ENCODE peak calls at places on chromosomes 11 and 22, in five cellular contexts. N is CD8-positive, alpha-beta T cell; J is mucosa of descending colon; Q is HepG2; I is CD4-positive, alpha-beta memory T cell. G is an unnamed sample. For H3K4me1, H3K36me3 and H3K9me3, the result is how much of the 10 kb centered on the place peaks cover.

GRCh38 chr22:36395922-36396321 is 8.2 kb upstream of the MYH9 start:
- DNase-seq in N (no peak), J (no peak), Q (peak), I (no peak), G (no peak)

GRCh38 chr11:132943325-132943736 is 589.0 kb downstream of the OPCML start:
- DNase-seq in N (no peak), J (no peak), Q (no peak), I (no peak), G (no peak)

GRCh38 chr11:10478066-10478465 is 23.0 kb downstream of the AMPD3 start:
- DNase-seq in N (no peak), J (no peak), Q (no peak), I (no peak), G (no peak)

GRCh38 chr11:43393765-43394355 is 35.1 kb downstream of the TTC17 start:
- DNase-seq in N (no peak), J (no peak), Q (no peak), I (no peak), G (no peak)

GRCh38 chr22:22698263-22698750 is 53.9 kb downstream of the GGTLC2 start:
- DNase-seq in N (no peak), J (no peak), Q (no peak), I (no peak), G (no peak)

GRCh38 chr11:112366777-112367176 is 106.1 kb upstream of the PLET1 start:
- DNase-seq in N (no peak), J (no peak), Q (no peak), I (no peak), G (no peak)

GRCh38 chr11:38297670-38298069 is 1699.6 kb upstream of the RAG2 start:
- DNase-seq in N (no peak), J (no peak), Q (no peak), I (no peak), G (no peak)

GRCh38 chr11:122123258-122123929 is 7.4 kb upstream of the BLID start:
- DNase-seq in N (no peak), J (no peak), Q (no peak), I (no peak), G (no peak)

GRCh38 chr22:19765477-19766234 is 5.1 kb downstream of the TBX1 start:
- DNase-seq in N (no peak), J (no peak), Q (no peak), I (peak), G (no peak)

GRCh38 chr22:37636186-37636948 is 3.1 kb upstream of the SH3BP1 start:
- DNase-seq in N (no peak), J (peak), Q (no peak), I (no peak), G (no peak)

GRCh38 chr11:119323532-119324033 is 6.7 kb upstream of the MCAM start:
- DNase-seq in N (peak), J (no peak), Q (peak), I (peak), G (peak)

GRCh38 chr11:119322921-119323531 is 6.1 kb upstream of the MCAM start:
- DNase-seq in N (no peak), J (no peak), Q (no peak), I (no peak), G (no peak)

GRCh38 chr11:119324124-119324665 is 7.3 kb upstream of the MCAM start:
- DNase-seq in N (no peak), J (no peak), Q (no peak), I (no peak), G (no peak)

GRCh38 chr11:119320593-119321524 is 3.9 kb upstream of the MCAM start:
- DNase-seq in N (no peak), J (peak), Q (no peak), I (no peak), G (peak)

DNA sequence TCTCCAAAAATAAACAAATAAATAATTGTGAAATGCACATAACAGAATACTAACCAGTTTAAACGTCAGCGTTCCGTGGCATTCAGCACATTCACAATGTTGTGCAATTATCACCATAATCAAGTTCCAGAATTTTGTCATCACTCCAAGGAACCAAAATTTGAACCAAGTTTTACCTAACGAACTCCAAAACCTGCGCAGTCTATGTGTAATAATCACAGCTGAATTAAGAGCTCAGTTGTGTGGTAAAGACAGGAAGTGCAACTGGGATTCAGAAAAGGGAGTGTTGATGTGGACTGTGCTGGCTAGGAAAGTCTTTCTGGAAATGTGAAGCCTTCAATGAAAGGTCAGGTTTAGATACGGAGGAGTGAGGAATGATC is 5.4 kb upstream of the MCAM start:
- DNase-seq in N (no peak), J (no peak), Q (no peak), I (no peak), G (no peak)
- H3K4me1 ChIP-seq in N (under half), J (under half), Q (half or more), I (under half), G (under half)

GRCh38 chr11:46570790-46571398 is 22.9 kb downstream of the AMBRA1 start:
- DNase-seq in N (no peak), J (no peak), Q (no peak), I (no peak), G (no peak)
- H3K36me3 ChIP-seq in N (under half), J (under half), Q (under half), I (under half), G (under half)

GRCh38 chr22:48631288-48631687 is 1196.4 kb downstream of the BRD1 start:
- DNase-seq in N (no peak), J (no peak), Q (no peak), I (no peak), G (no peak)

GRCh38 chr22:48633996-48634836 is 1193.5 kb downstream of the BRD1 start:
- DNase-seq in N (no peak), J (no peak), Q (no peak), I (no peak), G (no peak)

GRCh38 chr22:48630848-48631247 is 1196.8 kb downstream of the BRD1 start:
- DNase-seq in N (no peak), J (no peak), Q (no peak), I (no peak), G (no peak)

GRCh38 chr22:48635031-48635430 is 1192.6 kb downstream of the BRD1 start:
- DNase-seq in N (no peak), J (no peak), Q (no peak), I (no peak), G (no peak)

DNA sequence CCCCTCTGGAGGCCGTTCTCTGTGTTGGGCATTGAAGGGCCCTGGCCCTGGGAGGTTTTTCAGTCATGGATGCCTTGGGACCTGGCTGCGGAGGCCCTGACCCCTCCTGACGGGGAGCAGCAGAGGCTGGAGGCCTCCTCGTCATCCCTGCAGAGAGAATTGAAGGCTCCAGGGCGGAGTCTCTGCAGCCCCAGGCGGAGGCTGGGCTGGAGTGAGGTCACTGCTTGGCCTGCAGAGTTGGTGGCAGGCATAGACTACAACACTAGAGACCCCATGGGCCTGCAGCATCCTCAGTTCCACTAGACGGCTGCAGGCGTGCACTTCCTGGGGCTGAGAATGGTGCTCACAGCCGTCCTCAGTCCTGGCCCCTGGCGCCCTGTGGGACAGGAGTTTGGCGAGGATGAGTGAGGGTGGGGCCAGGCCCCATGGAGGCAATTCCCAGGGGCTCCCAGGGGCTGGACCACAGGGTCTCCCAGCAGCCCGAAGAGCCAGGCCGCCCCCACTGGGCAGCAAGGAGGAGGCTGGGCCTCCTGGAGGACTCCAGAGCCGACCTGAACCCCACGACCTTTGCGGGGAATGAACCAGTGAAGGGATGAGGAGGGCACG is 1194.9 kb downstream of the BRD1 start:
- DNase-seq in N (no peak), J (no peak), Q (no peak), I (no peak), G (no peak)
- H3K9me3 ChIP-seq in N (under half), J (under half), Q (under half), I (under half), G (under half)

DNA sequence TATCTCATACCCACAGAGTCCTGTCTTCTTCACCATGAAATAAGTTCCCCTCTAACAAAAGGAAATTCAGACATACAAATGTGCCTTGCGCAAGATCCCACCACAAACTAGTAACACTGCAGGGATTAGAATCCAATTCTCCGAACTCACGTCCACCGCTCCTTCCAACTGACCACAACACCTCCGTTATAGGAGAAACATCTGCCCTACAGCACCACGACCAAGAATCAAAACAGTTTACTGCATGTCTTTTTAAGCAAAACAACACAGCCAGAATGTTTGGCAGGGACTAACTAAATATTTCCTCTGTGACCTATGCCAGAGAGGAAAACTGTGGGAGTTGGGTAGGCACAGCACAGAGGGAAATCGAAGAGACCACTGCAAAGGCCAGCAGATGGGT is 72.7 kb upstream of the AKIP1 start:
- DNase-seq in N (no peak), J (no peak), Q (no peak), I (no peak), G (no peak)
- H3K4me1 ChIP-seq in N (under half), J (under half), Q (under half), I (under half), G (under half)

GRCh38 chr11:3709977-3710376 is 38.8 kb upstream of the CHRNA10 start:
- DNase-seq in N (no peak), J (no peak), Q (no peak), I (no peak), G (no peak)
- H3K36me3 ChIP-seq in N (under half), J (under half), Q (half or more), I (half or more), G (half or more)

G was measured in naive thymus-derived CD4-positive, alpha-beta T cell.